ENCODE peak calls at places on chromosomes 12 and 14, in ten cellular contexts. L is fibroblast of villous mesenchyme; Q is NCI-H1417; T is HFF-Myc; P is NCI-H1092; Z is stimulated activated CD4-positive, alpha-beta T cell treated with anti-CD3 and anti-CD28 coated beads, Interleukin-15, amount 100 ng/mL, for 1 hour; G is NCI-H2081; U is AG08396; W is anterior cingulate cortex; A is GM04504. O is an unnamed sample.

GRCh38 chr14:104341532-104342434 is 203.4 kb downstream of the KIF26A start:
- DNase-seq in L (peak), Q (no peak), T (no peak), P (no peak), Z (no peak), G (no peak), U (no peak), W (no peak), A (no peak), O (no peak)

GRCh38 chr12:7303230-7303629 is 642 bp upstream of the ACSM4 start:
- DNase-seq in L (no peak), Q (no peak), T (no peak), P (no peak), Z (no peak), G (no peak), U (no peak), W (no peak), A (no peak), O (no peak)

GRCh38 chr12:49346659-49347306 is at the start of gene DNAJC22:
- DNase-seq in L (no peak), Q (peak), T (no peak), P (no peak), Z (no peak), G (peak), U (peak), W (no peak), A (no peak), O (no peak)

GRCh38 chr12:92717202-92717601 is 14.4 kb downstream of the PLEKHG7 start:
- DNase-seq in L (peak), Q (no peak), T (peak), P (no peak), Z (no peak), G (no peak), U (peak), W (no peak), A (no peak), O (no peak)

GRCh38 chr12:44015333-44015941 is 179.6 kb downstream of the TMEM117 start:
- DNase-seq in L (peak), Q (peak), T (peak), P (peak), Z (no peak), G (peak), U (peak), W (no peak), A (peak), O (no peak)

GRCh38 chr12:19483727-19484126 is 44.4 kb downstream of the AEBP2 start:
- DNase-seq in L (no peak), Q (no peak), T (no peak), P (no peak), Z (no peak), G (peak), U (no peak), W (no peak), A (no peak), O (no peak)

GRCh38 chr12:103829092-103829491 is 11.9 kb downstream of the NT5DC3 start:
- DNase-seq in L (peak), Q (no peak), T (peak), P (no peak), Z (no peak), G (no peak), U (no peak), W (no peak), A (no peak), O (no peak)

GRCh38 chr14:51356381-51356780 is 116.3 kb downstream of the TMX1 start:
- DNase-seq in L (no peak), Q (no peak), T (no peak), P (no peak), Z (no peak), G (no peak), U (no peak), W (no peak), A (no peak), O (no peak)

GRCh38 chr14:65281991-65282908 is 130.3 kb upstream of the FUT8 start:
- DNase-seq in L (peak), Q (no peak), T (no peak), P (no peak), Z (no peak), G (no peak), U (peak), W (peak), A (peak), O (peak)

GRCh38 chr12:64733857-64734256 is 25.3 kb downstream of the GNS start:
- DNase-seq in L (no peak), Q (peak), T (no peak), P (no peak), Z (no peak), G (peak), U (no peak), W (peak), A (no peak), O (no peak)

GRCh38 chr14:32258574-32258973 is 55.5 kb upstream of the RNU6-8 start:
- DNase-seq in L (peak), Q (no peak), T (no peak), P (no peak), Z (no peak), G (no peak), U (no peak), W (no peak), A (no peak), O (no peak)

GRCh38 chr12:55001198-55001827 is 16.8 kb upstream of the TESPA1 start:
- DNase-seq in L (no peak), Q (no peak), T (no peak), P (no peak), Z (no peak), G (no peak), U (no peak), W (no peak), A (no peak), O (no peak)

GRCh38 chr14:100438678-100439592 is 115.8 kb downstream of the SLC25A47 start:
- DNase-seq in L (peak), Q (peak), T (no peak), P (no peak), Z (peak), G (no peak), U (peak), W (peak), A (no peak), O (no peak)

GRCh38 chr12:25982416-25982815 is 23.9 kb downstream of the RASSF8 start:
- DNase-seq in L (no peak), Q (no peak), T (no peak), P (no peak), Z (no peak), G (no peak), U (no peak), W (no peak), A (no peak), O (no peak)

GRCh38 chr12:31005256-31005943 is 68.3 kb upstream of the DDX11 start:
- DNase-seq in L (no peak), Q (no peak), T (no peak), P (no peak), Z (no peak), G (no peak), U (no peak), W (no peak), A (no peak), O (no peak)

GRCh38 chr14:29016050-29016900 is 249.7 kb downstream of the FOXG1 start:
- DNase-seq in L (peak), Q (peak), T (peak), P (peak), Z (no peak), G (peak), U (peak), W (peak), A (no peak), O (no peak)

O was measured in substantia nigra.